ENCODE peak calls at places on chromosomes 5 and 9, in five cellular contexts. A is pancreas, H is GM13977, Z is uterus, F is A549. X is an unnamed sample.

GRCh38 chr5:448061-448765 is 5.2 kb downstream of the EXOC3 start:
- DNase-seq in F (no peak), A (peak; percentile 67), H (no peak), Z (no peak), X (no peak)

GRCh38 chr5:42960472-42960871 is 79.6 kb downstream of the ANXA2R start:
- DNase-seq in A (no peak), Z (no peak), F (no peak), H (no peak), X (no peak)

GRCh38 chr9:82532504-82532903 is 530.4 kb downstream of the RASEF start:
- DNase-seq in H (no peak), F (peak; percentile 3), Z (no peak), A (no peak), X (no peak)

GRCh38 chr5:67051164-67051563 is 145.4 kb downstream of the CD180 start:
- DNase-seq in Z (no peak), A (no peak), H (no peak), F (no peak), X (no peak)

GRCh38 chr9:111898331-111899096 is 1.9 kb downstream of the UGCG start:
- DNase-seq in H (no peak), F (no peak), A (no peak), Z (no peak), X (no peak)

GRCh38 chr5:77957931-77958476 is 181.9 kb upstream of the TBCA start:
- DNase-seq in F (no peak), A (no peak), H (peak; percentile 55), Z (no peak), X (no peak)

GRCh38 chr5:100902406-100903035 is 561 bp downstream of the ST8SIA4 start:
- DNase-seq in H (no peak), A (no peak), F (no peak), Z (no peak), X (no peak)

GRCh38 chr9:80437825-80438224 is 866.1 kb downstream of the TLE4 start:
- DNase-seq in F (no peak), Z (no peak), H (no peak), A (no peak), X (peak; percentile 32)

GRCh38 chr9:120720404-120720803 is 6.1 kb upstream of the MEGF9 start:
- DNase-seq in F (no peak), A (no peak), H (no peak), Z (no peak), X (no peak)

GRCh38 chr5:13322769-13323168 is 621.7 kb downstream of the DNAH5 start:
- DNase-seq in A (no peak), Z (no peak), F (no peak), H (no peak), X (no peak)

GRCh38 chr5:38809388-38810359 is 36.1 kb upstream of the OSMR start:
- DNase-seq in A (peak; percentile 82), Z (peak; percentile 79), F (peak; percentile 80), H (peak; percentile 68), X (peak; percentile 87)
- TF ChIP-seq CTCF in A (peak; percentile 37), Z (peak; percentile 86), F (peak; percentile 89), H (peak; percentile 75), X (peak; percentile 69)

DNA sequence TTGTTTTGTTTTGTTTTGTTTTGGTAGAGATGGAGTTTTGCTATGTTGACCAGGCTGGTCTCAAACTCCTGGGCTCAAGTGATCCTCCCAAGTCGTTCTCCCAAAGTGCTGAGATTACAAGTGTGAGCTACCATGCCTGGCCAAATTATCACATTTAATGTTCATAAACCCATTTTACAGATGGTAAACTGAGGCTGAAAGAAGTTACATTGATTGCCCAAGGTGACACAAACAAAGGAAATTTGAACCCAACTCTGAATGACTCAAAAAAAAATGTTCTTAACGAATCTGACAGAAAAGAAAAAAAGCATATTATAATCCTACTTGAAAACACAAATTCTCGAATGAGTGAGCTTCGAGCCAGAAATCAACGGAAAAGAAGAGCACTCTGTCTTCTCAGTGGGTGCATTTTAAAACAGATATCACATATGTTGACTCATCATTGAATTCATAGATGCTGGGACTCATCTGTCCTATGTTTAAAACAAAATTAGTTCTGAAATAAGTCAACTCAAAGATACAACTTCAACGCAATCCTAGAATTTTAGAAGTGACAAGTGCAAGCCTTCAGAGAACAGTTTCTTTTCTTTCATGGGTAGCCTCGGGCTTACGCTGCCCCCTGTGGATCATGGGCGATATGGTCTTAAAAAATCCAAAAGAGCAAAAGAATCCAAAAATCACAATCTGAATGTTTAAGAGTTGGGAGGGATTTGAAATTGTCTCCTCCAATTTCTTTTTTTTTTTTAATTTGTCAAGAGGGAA is 28.4 kb downstream of the TIMD4 start:
- DNase-seq in F (peak; percentile 8), A (no peak), H (peak; percentile 36), Z (no peak), X (peak; percentile 43)
- TF ChIP-seq CTCF in F (peak; percentile 53), A (no peak), H (peak; percentile 68), Z (no peak), X (peak; percentile 50)

GRCh38 chr5:1523793-1524480 is at the start of gene LPCAT1:
- DNase-seq in Z (peak; percentile 80), F (peak; percentile 62), A (peak; percentile 91), H (peak; percentile 94), X (peak; percentile 79)
- TF ChIP-seq CTCF in Z (no peak), F (no peak), A (no peak), H (no peak), X (no peak)

GRCh38 chr9:981491-981898 is 5.0 kb downstream of the DMRT3 start:
- DNase-seq in Z (no peak), A (no peak), F (no peak), H (no peak), X (no peak)
- TF ChIP-seq CTCF in Z (no peak), A (no peak), F (no peak), H (no peak), X (no peak)